ENCODE peak calls at places on chromosomes 3 and 15, in six cellular contexts. One of them, this sample, is unnamed.
A peak's percentile ranks its signal among the peaks of the same experiment; 100 is the strongest.

GRCh38 chr15:98648654-98649537 is 557 bp downstream of the IGF1R start:
- DNase-seq in AG09309: no peak
- DNase-seq in heart right ventricle: peak; percentile 51
- DNase-seq in AG04450: no peak
- DNase-seq in AG09319: no peak
- DNase-seq in BE2C: peak; percentile 65
- DNase-seq in this sample: peak; percentile 62

GRCh38 chr3:131349946-131350347 is 31.6 kb upstream of the NUDT16 start:
- DNase-seq in heart right ventricle: peak; percentile 57
- DNase-seq in AG04450: peak; percentile 24
- DNase-seq in AG09309: peak; percentile 35
- DNase-seq in BE2C: peak; percentile 60
- DNase-seq in AG09319: peak; percentile 49
- DNase-seq in this sample: no peak

GRCh38 chr15:34600920-34601319 is 17.5 kb upstream of the GOLGA8B start:
- DNase-seq in BE2C: no peak
- DNase-seq in AG09319: no peak
- DNase-seq in heart right ventricle: no peak
- DNase-seq in AG09309: no peak
- DNase-seq in AG04450: no peak
- DNase-seq in this sample: no peak

GRCh38 chr3:134295930-134296329 is 45.3 kb upstream of the RYK start:
- DNase-seq in heart right ventricle: no peak
- DNase-seq in AG09309: no peak
- DNase-seq in AG04450: no peak
- DNase-seq in AG09319: no peak
- DNase-seq in BE2C: no peak
- DNase-seq in this sample: no peak

GRCh38 chr3:136783708-136784191 is 31.6 kb upstream of the STAG1 start:
- DNase-seq in BE2C: no peak
- DNase-seq in AG09309: no peak
- DNase-seq in heart right ventricle: no peak
- DNase-seq in AG09319: no peak
- DNase-seq in AG04450: no peak
- DNase-seq in this sample: no peak

GRCh38 chr3:160473978-160474377 is 24.4 kb upstream of the TRIM59 start:
- DNase-seq in AG09309: peak; percentile 97
- DNase-seq in heart right ventricle: no peak
- DNase-seq in BE2C: no peak
- DNase-seq in AG09319: peak; percentile 92
- DNase-seq in AG04450: peak; percentile 88
- DNase-seq in this sample: no peak

GRCh38 chr3:18758047-18758704 is 333.0 kb upstream of the SATB1 start:
- DNase-seq in BE2C: no peak
- DNase-seq in AG04450: no peak
- DNase-seq in AG09309: peak; percentile 4
- DNase-seq in AG09319: no peak
- DNase-seq in heart right ventricle: peak; percentile 16
- DNase-seq in this sample: peak; percentile 8

GRCh38 chr3:128984596-128984995 is 9.3 kb downstream of the CFAP92 start:
- DNase-seq in BE2C: no peak
- DNase-seq in AG09309: no peak
- DNase-seq in heart right ventricle: no peak
- DNase-seq in AG04450: no peak
- DNase-seq in AG09319: no peak
- DNase-seq in this sample: no peak

GRCh38 chr3:42179110-42179725 is 86.8 kb downstream of the CCK start:
- DNase-seq in AG09309: peak; percentile 61
- DNase-seq in AG09319: peak; percentile 57
- DNase-seq in AG04450: peak; percentile 70
- DNase-seq in heart right ventricle: no peak
- DNase-seq in BE2C: no peak
- DNase-seq in this sample: no peak

DNA sequence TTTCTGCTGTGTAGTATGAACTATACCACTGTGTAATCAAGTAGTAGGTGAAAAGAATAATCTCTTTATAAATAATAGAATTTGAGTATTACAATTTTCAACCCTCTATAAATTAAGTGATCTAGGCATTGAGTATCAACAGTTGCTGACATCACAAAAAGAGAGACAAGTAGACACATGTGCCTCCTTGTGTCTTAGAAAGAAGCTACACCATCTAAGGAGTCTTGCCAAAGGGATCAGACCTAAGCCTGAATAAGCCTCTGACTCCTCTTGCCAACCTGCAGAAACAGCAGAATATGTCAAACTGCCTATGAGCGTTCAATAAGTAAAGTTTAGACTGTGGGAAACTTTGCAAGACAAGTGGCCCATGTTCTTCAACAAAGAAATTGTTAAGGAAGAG is 5.8 kb upstream of the MTMR10 start:
- DNase-seq in heart right ventricle: no peak
- DNase-seq in BE2C: no peak
- DNase-seq in AG09309: no peak
- DNase-seq in AG09319: no peak
- DNase-seq in AG04450: no peak
- DNase-seq in this sample: no peak
- TF ChIP-seq CTCF in heart right ventricle: no peak
- TF ChIP-seq CTCF in BE2C: no peak
- TF ChIP-seq CTCF in AG09309: no peak
- TF ChIP-seq CTCF in AG09319: no peak
- TF ChIP-seq CTCF in AG04450: no peak
- TF ChIP-seq CTCF in this sample: no peak

GRCh38 chr3:137792633-137793271 is 28.6 kb downstream of the SOX14 start:
- DNase-seq in AG04450: no peak
- DNase-seq in BE2C: no peak
- DNase-seq in AG09309: no peak
- DNase-seq in AG09319: no peak
- DNase-seq in heart right ventricle: no peak
- DNase-seq in this sample: peak; percentile 18
- TF ChIP-seq CTCF in AG04450: peak; percentile 54
- TF ChIP-seq CTCF in BE2C: peak; percentile 67
- TF ChIP-seq CTCF in AG09309: peak; percentile 70
- TF ChIP-seq CTCF in AG09319: peak; percentile 25
- TF ChIP-seq CTCF in heart right ventricle: no peak
- TF ChIP-seq CTCF in this sample: peak; percentile 45

DNA sequence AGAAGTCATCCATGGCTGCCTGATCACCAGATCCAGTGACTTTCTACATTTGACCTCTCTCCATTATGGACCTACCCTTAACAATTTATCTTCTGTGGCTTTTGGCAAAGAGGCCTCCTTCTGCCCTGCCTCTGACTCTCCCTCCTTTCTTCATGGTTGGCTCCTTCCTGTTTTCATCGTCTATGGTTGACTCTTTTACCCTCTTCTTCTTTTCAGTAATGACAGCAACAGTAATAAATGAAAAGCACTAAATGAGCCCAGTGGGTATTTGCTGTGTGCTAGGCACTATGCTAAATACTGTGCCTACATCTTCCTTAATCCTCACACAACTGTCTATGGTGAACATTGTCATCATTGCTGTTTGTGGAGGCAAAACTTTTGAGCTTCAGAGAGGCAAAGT is 24.5 kb downstream of the ITPR1 start:
- DNase-seq in AG04450: no peak
- DNase-seq in BE2C: no peak
- DNase-seq in AG09319: no peak
- DNase-seq in AG09309: no peak
- DNase-seq in heart right ventricle: no peak
- DNase-seq in this sample: no peak
- TF ChIP-seq CTCF in AG04450: no peak
- TF ChIP-seq CTCF in BE2C: no peak
- TF ChIP-seq CTCF in AG09319: no peak
- TF ChIP-seq CTCF in AG09309: no peak
- TF ChIP-seq CTCF in heart right ventricle: no peak
- TF ChIP-seq CTCF in this sample: no peak

GRCh38 chr3:147987549-147987948 is 578.4 kb downstream of the ZIC1 start:
- DNase-seq in AG09309: no peak
- DNase-seq in BE2C: no peak
- DNase-seq in AG09319: no peak
- DNase-seq in AG04450: no peak
- DNase-seq in heart right ventricle: no peak
- DNase-seq in this sample: no peak

DNA sequence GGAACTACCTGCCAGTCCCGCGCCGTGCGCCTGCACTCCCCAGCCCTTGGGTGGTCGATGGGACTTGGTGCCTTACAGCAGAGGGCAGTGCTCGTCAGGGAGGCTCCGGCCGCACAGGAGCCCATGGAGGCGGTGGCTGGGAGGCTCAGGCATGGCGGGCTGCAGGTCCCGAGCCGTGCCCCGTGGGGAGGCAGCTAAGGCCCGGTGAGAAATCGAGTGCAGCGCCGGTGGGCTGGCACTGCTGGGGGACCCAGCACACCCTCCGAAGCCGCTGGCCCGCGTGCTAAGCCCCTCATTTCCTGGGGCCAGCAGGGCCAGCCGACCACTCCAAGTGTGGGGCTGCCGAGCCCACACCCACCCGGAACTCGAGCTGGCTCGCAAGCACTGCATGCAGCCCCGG is 580.2 kb downstream of the ZIC1 start:
- DNase-seq in AG09319: no peak
- DNase-seq in AG09309: no peak
- DNase-seq in AG04450: no peak
- DNase-seq in BE2C: no peak
- DNase-seq in heart right ventricle: no peak
- DNase-seq in this sample: no peak
- TF ChIP-seq CTCF in AG09319: no peak
- TF ChIP-seq CTCF in AG09309: no peak
- TF ChIP-seq CTCF in AG04450: no peak
- TF ChIP-seq CTCF in BE2C: no peak
- TF ChIP-seq CTCF in heart right ventricle: no peak
- TF ChIP-seq CTCF in this sample: no peak

GRCh38 chr3:141047168-141047567 is 4.0 kb upstream of the SPSB4 start:
- DNase-seq in AG04450: no peak
- DNase-seq in heart right ventricle: no peak
- DNase-seq in BE2C: no peak
- DNase-seq in AG09309: no peak
- DNase-seq in AG09319: no peak
- DNase-seq in this sample: no peak

GRCh38 chr3:141050913-141051632 is at the start of gene SPSB4:
- DNase-seq in AG04450: no peak
- DNase-seq in AG09319: no peak
- DNase-seq in AG09309: no peak
- DNase-seq in heart right ventricle: peak; percentile 76
- DNase-seq in BE2C: peak; percentile 95
- DNase-seq in this sample: no peak

GRCh38 chr3:141051641-141052569 is 758 bp downstream of the SPSB4 start:
- DNase-seq in AG09309: no peak
- DNase-seq in AG09319: no peak
- DNase-seq in AG04450: no peak
- DNase-seq in BE2C: peak; percentile 76
- DNase-seq in heart right ventricle: no peak
- DNase-seq in this sample: no peak

GRCh38 chr3:141050576-141050912 is 603 bp upstream of the SPSB4 start:
- DNase-seq in AG09309: no peak
- DNase-seq in AG04450: no peak
- DNase-seq in heart right ventricle: no peak
- DNase-seq in AG09319: no peak
- DNase-seq in BE2C: no peak
- DNase-seq in this sample: no peak

GRCh38 chr3:141049681-141050080 is 1.5 kb upstream of the SPSB4 start:
- DNase-seq in heart right ventricle: no peak
- DNase-seq in AG09309: no peak
- DNase-seq in BE2C: peak; percentile 71
- DNase-seq in AG04450: no peak
- DNase-seq in AG09319: no peak
- DNase-seq in this sample: no peak
- TF ChIP-seq CTCF in heart right ventricle: peak; percentile 15
- TF ChIP-seq CTCF in AG09309: peak; percentile 17
- TF ChIP-seq CTCF in BE2C: peak; percentile 83
- TF ChIP-seq CTCF in AG04450: no peak
- TF ChIP-seq CTCF in AG09319: no peak
- TF ChIP-seq CTCF in this sample: no peak